ENCODE peak calls at places on chromosomes 16 and 17, in four cellular contexts. One of them, this sample, is unnamed.

GRCh38 chr16:86241681-86242080 is 268.6 kb upstream of the FOXF1 start:
- DNase-seq in A549: no peak
- DNase-seq in transverse colon: no peak
- DNase-seq in stomach: no peak
- DNase-seq in this sample: no peak

GRCh38 chr17:1931759-1932579 is 93.2 kb downstream of the RTN4RL1 start:
- DNase-seq in A549: no peak
- DNase-seq in transverse colon: peak; percentile 25
- DNase-seq in stomach: peak; percentile 77
- DNase-seq in this sample: no peak

GRCh38 chr17:49224198-49224996 is 6.2 kb downstream of the PHOSPHO1 start:
- DNase-seq in A549: no peak
- DNase-seq in transverse colon: peak; percentile 52
- DNase-seq in stomach: peak; percentile 46
- DNase-seq in this sample: no peak

GRCh38 chr17:1060991-1061390 is 64.1 kb downstream of the TIMM22 start:
- DNase-seq in A549: peak; percentile 84
- DNase-seq in transverse colon: peak; percentile 54
- DNase-seq in stomach: peak; percentile 87
- DNase-seq in this sample: no peak

GRCh38 chr17:59903455-59903854 is 10.5 kb downstream of the RPS6KB1 start:
- DNase-seq in A549: no peak
- DNase-seq in transverse colon: no peak
- DNase-seq in stomach: no peak
- DNase-seq in this sample: no peak

GRCh38 chr16:67034478-67034877 is 5.5 kb downstream of the CBFB start:
- DNase-seq in A549: no peak
- DNase-seq in transverse colon: no peak
- DNase-seq in stomach: no peak
- DNase-seq in this sample: no peak

GRCh38 chr17:35372846-35373531 is 432 bp downstream of the SLFN11 start:
- DNase-seq in A549: peak; percentile 15
- DNase-seq in transverse colon: peak; percentile 56
- DNase-seq in stomach: peak; percentile 32
- DNase-seq in this sample: no peak

GRCh38 chr16:57802635-57803412 is 533 bp upstream of the KIFC3 start:
- DNase-seq in A549: no peak
- DNase-seq in transverse colon: no peak
- DNase-seq in stomach: peak; percentile 37
- DNase-seq in this sample: no peak

GRCh38 chr16:77679901-77680300 is 42.4 kb upstream of the NUDT7 start:
- DNase-seq in A549: no peak
- DNase-seq in transverse colon: no peak
- DNase-seq in stomach: no peak
- DNase-seq in this sample: no peak

GRCh38 chr16:86797700-86798099 is 219.4 kb downstream of the FOXL1 start:
- DNase-seq in A549: no peak
- DNase-seq in transverse colon: no peak
- DNase-seq in stomach: no peak
- DNase-seq in this sample: no peak

GRCh38 chr17:75721463-75722011 is 278 bp downstream of the ITGB4 start:
- DNase-seq in A549: peak; percentile 76
- DNase-seq in transverse colon: peak; percentile 61
- DNase-seq in stomach: peak; percentile 57
- DNase-seq in this sample: no peak

GRCh38 chr16:397736-398332 is 835 bp downstream of the NME4 start:
- DNase-seq in A549: peak; percentile 86
- DNase-seq in transverse colon: peak; percentile 81
- DNase-seq in stomach: peak; percentile 82
- DNase-seq in this sample: no peak

GRCh38 chr16:79547085-79547484 is 53.5 kb downstream of the MAF start:
- DNase-seq in A549: no peak
- DNase-seq in transverse colon: no peak
- DNase-seq in stomach: no peak
- DNase-seq in this sample: no peak

GRCh38 chr16:4200000-4200780 is 41.7 kb downstream of the SRL start:
- DNase-seq in A549: peak; percentile 74
- DNase-seq in transverse colon: peak; percentile 79
- DNase-seq in stomach: peak; percentile 81
- DNase-seq in this sample: peak; percentile 94

GRCh38 chr16:30927789-30928378 is 4.5 kb downstream of the FBXL19 start:
- DNase-seq in A549: peak; percentile 47
- DNase-seq in transverse colon: peak; percentile 41
- DNase-seq in stomach: no peak
- DNase-seq in this sample: no peak

GRCh38 chr16:85715169-85716015 is 26.6 kb upstream of the GINS2 start:
- DNase-seq in A549: no peak
- DNase-seq in transverse colon: no peak
- DNase-seq in stomach: no peak
- DNase-seq in this sample: no peak

GRCh38 chr16:51994597-51994996 is 552.3 kb downstream of the TOX3 start:
- DNase-seq in A549: no peak
- DNase-seq in transverse colon: peak; percentile 61
- DNase-seq in stomach: peak; percentile 92
- DNase-seq in this sample: no peak

GRCh38 chr17:81044764-81045589 is 10.0 kb downstream of the BAIAP2 start:
- DNase-seq in A549: no peak
- DNase-seq in transverse colon: peak; percentile 76
- DNase-seq in stomach: peak; percentile 69
- DNase-seq in this sample: peak; percentile 95

GRCh38 chr17:50052241-50052788 is 3.6 kb upstream of the ITGA3 start:
- DNase-seq in A549: no peak
- DNase-seq in transverse colon: no peak
- DNase-seq in stomach: peak; percentile 37
- DNase-seq in this sample: no peak

GRCh38 chr16:68361485-68361884 is 50.7 kb downstream of the PRMT7 start:
- DNase-seq in A549: no peak
- DNase-seq in transverse colon: no peak
- DNase-seq in stomach: no peak
- DNase-seq in this sample: no peak

GRCh38 chr17:39938140-39938869 is 10.8 kb downstream of the LRRC3C start:
- DNase-seq in A549: no peak
- DNase-seq in transverse colon: no peak
- DNase-seq in stomach: no peak
- DNase-seq in this sample: no peak

GRCh38 chr17:8226536-8227237 is 16.3 kb upstream of the AURKB start:
- DNase-seq in A549: peak; percentile 79
- DNase-seq in transverse colon: peak; percentile 81
- DNase-seq in stomach: peak; percentile 32
- DNase-seq in this sample: peak; percentile 93

GRCh38 chr16:5551909-5552308 is 454.3 kb upstream of the EEF2KMT start:
- DNase-seq in A549: no peak
- DNase-seq in transverse colon: no peak
- DNase-seq in stomach: no peak
- DNase-seq in this sample: no peak

GRCh38 chr17:59892251-59892848 is 393 bp downstream of the TUBD1 start:
- DNase-seq in A549: no peak
- DNase-seq in transverse colon: peak; percentile 14
- DNase-seq in stomach: no peak
- DNase-seq in this sample: no peak

DNA sequence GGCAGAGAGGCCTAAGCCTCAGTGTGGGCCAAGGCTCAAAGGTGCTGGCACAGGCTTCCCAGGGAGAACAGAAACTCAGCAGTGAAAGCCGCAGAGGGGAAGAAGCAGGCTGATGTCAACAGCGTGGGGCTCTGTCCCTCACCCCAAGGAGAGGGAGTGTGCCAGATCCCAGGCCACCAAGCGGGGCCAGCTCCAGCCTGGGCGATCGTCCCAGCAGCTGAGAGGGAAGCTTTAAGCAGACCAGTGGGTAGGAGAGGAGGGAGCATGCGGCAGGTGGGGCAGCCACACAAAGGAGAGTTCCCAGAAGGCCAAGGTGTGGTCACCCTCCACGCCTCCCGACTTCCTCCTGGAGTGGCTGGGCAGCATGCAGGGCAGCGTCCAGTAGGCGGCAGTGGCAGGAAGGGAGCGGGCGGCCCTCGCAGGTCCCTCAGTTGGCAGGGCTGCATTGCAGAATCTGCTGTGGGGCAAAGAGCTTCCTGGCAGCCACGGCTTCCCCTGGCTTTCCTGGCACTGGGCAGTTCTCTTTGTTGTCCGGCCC is 6.0 kb downstream of the SYNGR2 start:
- DNase-seq in A549: no peak
- DNase-seq in transverse colon: peak; percentile 91
- DNase-seq in stomach: peak; percentile 96
- DNase-seq in this sample: peak; percentile 95
- TF ChIP-seq EP300 in A549: no peak
- TF ChIP-seq EP300 in transverse colon: no peak
- TF ChIP-seq EP300 in stomach: peak; percentile 14
- TF ChIP-seq EP300 in this sample: no peak

GRCh38 chr17:18270851-18271170 is 10.3 kb downstream of the MIEF2 start:
- DNase-seq in A549: no peak
- DNase-seq in transverse colon: no peak
- DNase-seq in stomach: no peak
- DNase-seq in this sample: no peak
- TF ChIP-seq CTCF in A549: no peak
- TF ChIP-seq CTCF in transverse colon: no peak
- TF ChIP-seq CTCF in stomach: no peak
- TF ChIP-seq CTCF in this sample: no peak

GRCh38 chr17:79606487-79606886 is 4.4 kb downstream of the RBFOX3 start:
- DNase-seq in A549: no peak
- DNase-seq in transverse colon: no peak
- DNase-seq in stomach: no peak
- DNase-seq in this sample: no peak
- TF ChIP-seq EP300 in A549: no peak
- TF ChIP-seq EP300 in transverse colon: no peak
- TF ChIP-seq EP300 in stomach: no peak
- TF ChIP-seq EP300 in this sample: no peak

DNA sequence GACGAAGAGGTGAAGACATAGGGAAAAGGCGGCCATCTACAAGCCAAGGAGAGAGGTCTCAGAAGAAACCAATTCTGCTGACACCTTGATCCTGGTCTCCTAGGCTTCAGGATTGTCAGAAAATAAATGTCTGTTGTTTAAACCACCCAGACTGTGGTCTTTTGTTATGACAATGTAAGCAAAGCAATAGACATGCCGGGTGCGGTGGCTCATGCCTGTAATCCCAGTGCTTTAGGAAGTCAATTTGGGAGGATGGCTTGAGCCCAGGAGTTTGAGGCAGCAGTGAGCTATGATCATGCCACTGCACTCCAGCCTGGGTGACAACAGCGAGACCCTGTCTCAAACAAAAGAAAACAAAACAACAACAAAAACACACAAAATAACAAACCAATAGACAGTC is 64.4 kb downstream of the HAPSTR1 start:
- DNase-seq in A549: no peak
- DNase-seq in transverse colon: no peak
- DNase-seq in stomach: no peak
- DNase-seq in this sample: no peak
- TF ChIP-seq CTCF in A549: no peak
- TF ChIP-seq CTCF in transverse colon: no peak
- TF ChIP-seq CTCF in stomach: no peak
- TF ChIP-seq CTCF in this sample: no peak

DNA sequence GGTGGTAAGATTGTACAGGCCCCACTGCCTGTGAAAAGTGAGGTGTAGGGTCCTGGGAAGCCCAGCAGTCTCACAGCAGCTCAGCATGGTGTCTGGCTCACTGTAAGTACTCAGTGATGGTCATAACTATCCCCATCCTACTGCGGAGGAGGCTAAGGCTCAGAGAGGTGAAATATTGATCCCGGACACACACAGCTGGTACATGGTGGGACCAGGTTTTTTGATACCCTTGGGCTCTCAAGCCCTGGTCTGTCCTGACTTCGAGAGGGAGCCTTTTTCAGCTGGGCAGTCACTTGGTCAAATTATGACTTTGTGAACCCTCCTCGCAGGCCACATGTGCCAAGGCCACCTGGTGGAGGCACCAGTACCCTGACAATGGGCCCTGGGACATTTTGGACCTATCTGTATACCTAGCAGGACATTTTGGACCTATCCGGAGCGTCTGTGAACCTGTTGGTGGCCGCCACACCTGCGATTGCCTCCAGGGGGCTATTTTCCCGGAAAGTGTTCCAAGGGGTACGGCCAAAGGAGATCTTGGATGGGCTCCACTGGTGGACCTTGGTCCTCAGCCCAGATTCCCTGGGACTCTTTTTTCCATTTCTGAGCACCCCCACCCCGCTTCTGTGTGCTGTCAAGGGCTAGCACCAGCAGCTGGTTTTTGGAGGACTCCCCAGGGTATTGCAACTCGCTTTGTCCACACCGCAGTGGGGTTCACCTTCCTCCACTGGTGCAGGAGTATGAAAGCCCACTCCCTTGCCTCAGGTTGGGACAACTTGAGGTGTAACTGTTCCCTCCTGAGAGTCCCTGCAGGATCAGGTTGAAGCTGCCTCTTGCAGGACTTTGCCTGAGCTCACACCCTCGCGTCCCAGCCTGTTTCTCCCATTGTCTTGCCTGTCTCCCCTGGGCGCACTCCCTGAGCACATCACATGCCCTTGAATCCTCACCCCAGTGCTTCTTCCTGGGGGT is 83.6 kb upstream of the NKD1 start:
- DNase-seq in A549: no peak
- DNase-seq in transverse colon: no peak
- DNase-seq in stomach: no peak
- DNase-seq in this sample: no peak
- TF ChIP-seq EP300 in A549: no peak
- TF ChIP-seq EP300 in transverse colon: no peak
- TF ChIP-seq EP300 in stomach: no peak
- TF ChIP-seq EP300 in this sample: no peak

This sample was measured in esophagus muscularis mucosa.